ENCODE peak calls at places on chromosomes 11 and 22, in eight cellular contexts. Y is uterus, H is psoas muscle, Z is lower lobe of right lung, A is transverse colon, G is dorsolateral prefrontal cortex, O is esophagus squamous epithelium, C is GM23338. E is an unnamed sample.

GRCh38 chr11:60428517-60428916 is 855 bp upstream of the MS4A5 start:
- DNase-seq in A (no peak), Z (no peak), O (no peak), G (no peak), H (no peak), Y (no peak), C (no peak), E (no peak)

GRCh38 chr11:69157822-69158231 is 2.1 kb downstream of the SMIM38 start:
- DNase-seq in Z (no peak), Y (no peak), C (no peak), H (no peak), A (no peak), O (no peak), G (no peak), E (no peak)

GRCh38 chr11:7524831-7525230 is 11.0 kb downstream of the PPFIBP2 start:
- DNase-seq in C (no peak), Z (no peak), A (peak), O (no peak), Y (no peak), H (no peak), G (no peak), E (no peak)

GRCh38 chr11:130600616-130601015 is 152.2 kb downstream of the ADAMTS15 start:
- DNase-seq in C (no peak), H (no peak), Y (no peak), O (no peak), A (no peak), Z (no peak), G (no peak), E (no peak)

GRCh38 chr11:72174299-72175070 is 17.5 kb upstream of the FOLR1 start:
- DNase-seq in Y (no peak), H (no peak), A (peak), C (no peak), O (no peak), Z (no peak), G (no peak), E (no peak)

GRCh38 chr11:72413914-72414628 is 20.3 kb downstream of the CLPB start:
- DNase-seq in A (peak), C (peak), Z (peak), O (peak), G (peak), H (peak), Y (peak), E (peak)

GRCh38 chr22:19803736-19804267 is 43.2 kb downstream of the TBX1 start:
- DNase-seq in A (no peak), Z (peak), G (no peak), Y (no peak), H (no peak), C (no peak), O (no peak), E (no peak)

GRCh38 chr11:61022311-61023085 is 51.0 kb downstream of the CD6 start:
- DNase-seq in G (no peak), C (no peak), Y (no peak), Z (no peak), O (no peak), A (no peak), H (no peak), E (no peak)

GRCh38 chr11:20192151-20192550 is 31.9 kb upstream of the DBX1 start:
- DNase-seq in H (no peak), O (no peak), C (no peak), Y (no peak), A (no peak), Z (no peak), G (no peak), E (no peak)

GRCh38 chr11:73463359-73463758 is 87.2 kb downstream of the RELT start:
- DNase-seq in O (no peak), Z (no peak), Y (no peak), H (no peak), C (no peak), G (no peak), A (no peak), E (no peak)

GRCh38 chr22:23688121-23688520 is 2.7 kb upstream of the RGL4 start:
- DNase-seq in G (no peak), O (no peak), A (no peak), Y (no peak), C (no peak), Z (no peak), H (no peak), E (no peak)

GRCh38 chr22:24805790-24806662 is at the start of gene SGSM1:
- DNase-seq in A (peak), C (peak), G (peak), H (peak), O (no peak), Y (peak), Z (peak), E (peak)

GRCh38 chr22:46933040-46933439 is 170.6 kb downstream of the TBC1D22A start:
- DNase-seq in O (no peak), Z (no peak), H (no peak), C (no peak), A (no peak), G (no peak), Y (no peak), E (no peak)

GRCh38 chr11:32456864-32457263 is 21.5 kb upstream of the WT1 start:
- DNase-seq in G (no peak), C (no peak), O (no peak), A (no peak), Z (no peak), H (no peak), Y (no peak), E (no peak)

GRCh38 chr22:28951969-28952521 is 68.7 kb downstream of the ZNRF3 start:
- DNase-seq in A (peak), Z (no peak), O (no peak), C (peak), G (no peak), Y (no peak), H (no peak), E (no peak)

GRCh38 chr22:30245985-30246901 is at the start of gene LIF:
- DNase-seq in A (peak), H (no peak), C (peak), O (no peak), Y (no peak), Z (no peak), G (no peak), E (peak)

GRCh38 chr11:134944131-134944530 is 532.1 kb upstream of the B3GAT1 start:
- DNase-seq in H (no peak), A (no peak), C (no peak), Y (no peak), O (no peak), G (no peak), Z (no peak), E (no peak)

DNA sequence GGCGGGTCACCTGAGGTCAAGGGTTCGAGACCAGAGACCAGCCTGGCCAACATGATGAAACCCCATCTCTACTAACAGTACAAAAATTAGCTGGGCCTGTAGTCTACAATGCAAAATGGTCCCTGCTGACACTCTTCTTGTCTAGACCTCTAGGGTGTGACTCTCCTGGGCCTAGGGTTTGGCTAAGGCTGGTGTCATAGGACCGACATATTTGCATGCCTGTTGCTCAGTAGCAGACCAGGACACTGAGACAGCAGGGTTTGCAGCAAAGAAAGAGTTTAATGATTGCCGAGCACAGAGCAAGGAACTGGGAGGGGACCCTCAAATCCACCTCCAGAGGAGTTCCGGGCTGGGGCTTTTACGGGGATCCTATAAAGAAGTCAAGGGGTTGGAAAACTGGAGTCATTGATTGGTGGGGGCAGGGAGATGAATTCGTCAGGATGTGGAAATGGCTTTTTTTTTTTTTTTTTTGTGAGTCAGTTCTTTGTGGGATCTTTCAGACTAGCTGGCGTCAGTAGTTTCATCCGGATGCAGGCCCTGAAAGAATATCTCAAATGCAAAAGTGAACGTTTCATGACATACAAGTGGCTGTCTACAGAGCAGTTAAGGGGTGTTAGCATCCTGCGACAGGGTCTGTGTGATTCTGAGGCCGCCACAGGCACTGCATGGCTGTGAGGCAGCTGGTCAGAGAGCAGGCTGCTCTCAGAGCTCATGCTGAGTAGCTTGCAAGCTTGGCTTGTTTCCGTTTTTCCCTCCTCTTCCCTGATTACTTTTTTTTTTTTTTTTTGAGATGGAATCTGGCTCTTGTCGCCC is 27.2 kb upstream of the A4GALT start:
- DNase-seq in O (no peak), Z (no peak), G (no peak), H (no peak), C (no peak), A (no peak), Y (no peak), E (no peak)
- H3K27ac ChIP-seq in O (peak), Z (peak), G (no peak), H (peak), C (no peak), A (peak), Y (peak), E (no peak)

DNA sequence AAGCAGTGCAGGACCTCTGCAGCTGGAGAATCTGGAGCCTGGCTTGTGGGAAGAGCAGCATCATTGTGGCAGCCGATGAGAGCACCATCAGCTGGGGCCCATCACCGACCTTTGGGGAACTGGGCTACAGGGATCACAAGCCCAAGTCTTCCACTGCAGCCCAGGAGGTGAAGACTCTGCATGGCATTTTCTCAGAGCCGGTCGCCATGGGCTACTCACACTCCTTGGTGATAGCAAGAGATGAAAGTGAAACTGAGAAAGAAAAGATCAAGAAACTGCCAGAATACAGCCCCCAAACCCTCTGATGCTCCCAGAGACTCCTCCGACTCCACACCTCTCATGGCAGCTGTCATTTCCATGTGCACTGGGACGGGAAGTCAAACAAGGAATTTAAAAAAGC is 35.6 kb downstream of the ASRGL1 start:
- DNase-seq in H (no peak), Y (no peak), Z (no peak), C (no peak), A (no peak), O (no peak), G (no peak), E (no peak)
- H3K27ac ChIP-seq in H (no peak), Y (no peak), Z (no peak), C (no peak), A (no peak), O (no peak), G (no peak), E (no peak)

GRCh38 chr11:65915821-65916251 is 3.0 kb downstream of the C11orf68 start:
- DNase-seq in Z (peak), O (no peak), A (peak), G (no peak), C (peak), H (peak), Y (peak), E (no peak)
- H3K27ac ChIP-seq in Z (peak), O (peak), A (peak), G (peak), C (no peak), H (peak), Y (peak), E (no peak)

GRCh38 chr11:75534291-75535038 is 8.7 kb upstream of the GDPD5 start:
- DNase-seq in C (no peak), G (no peak), A (peak), Y (no peak), H (no peak), O (no peak), Z (no peak), E (peak)
- H3K27ac ChIP-seq in C (no peak), G (no peak), A (peak), Y (no peak), H (no peak), O (no peak), Z (no peak), E (peak)

GRCh38 chr11:86124251-86125233 is 55.7 kb upstream of the PICALM start:
- DNase-seq in Y (no peak), Z (no peak), G (no peak), A (no peak), C (no peak), O (no peak), H (no peak), E (no peak)
- H3K27ac ChIP-seq in Y (no peak), Z (no peak), G (no peak), A (no peak), C (no peak), O (no peak), H (no peak), E (no peak)

GRCh38 chr22:37224757-37225420 is 12.6 kb upstream of the SSTR3 start:
- DNase-seq in C (no peak), G (no peak), H (no peak), Y (no peak), O (no peak), A (no peak), Z (no peak), E (no peak)
- H3K27ac ChIP-seq in C (no peak), G (no peak), H (no peak), Y (no peak), O (no peak), A (no peak), Z (no peak), E (peak)